ENCODE peak calls at places on chromosomes 6 and 20, in five cellular contexts. G is hepatocyte, F is astrocyte, X is OCI-LY7, W is K562. S is an unnamed sample.

GRCh38 chr6:118283759-118284158 is 264.3 kb upstream of the PLN start:
- DNase-seq in F (peak; percentile 37), G (peak; percentile 81), X (peak; percentile 52), W (peak; percentile 39), S (peak; percentile 42)

GRCh38 chr20:32474967-32475819 is 109.9 kb downstream of the NOL4L start:
- DNase-seq in G (peak; percentile 97), F (peak; percentile 91), X (no peak), W (peak; percentile 98), S (peak; percentile 100)

GRCh38 chr6:33088931-33089640 is 13.3 kb downstream of the HLA-DPB1 start:
- DNase-seq in X (no peak), W (no peak), G (no peak), F (no peak), S (no peak)

GRCh38 chr6:118768904-118769325 is 117.5 kb upstream of the CEP85L start:
- DNase-seq in G (no peak), X (no peak), F (no peak), W (no peak), S (no peak)

GRCh38 chr6:133769463-133769862 is 119.5 kb upstream of the TCF21 start:
- DNase-seq in X (no peak), G (no peak), W (no peak), F (peak; percentile 53), S (no peak)

GRCh38 chr20:37890643-37891042 is 12.3 kb upstream of the VSTM2L start:
- DNase-seq in F (no peak), W (no peak), G (no peak), X (no peak), S (no peak)

GRCh38 chr6:134589512-134589911 is 271.6 kb upstream of the SGK1 start:
- DNase-seq in G (peak; percentile 42), W (no peak), X (no peak), F (peak; percentile 99), S (no peak)

GRCh38 chr20:38790210-38791053 is 15.1 kb upstream of the PPP1R16B start:
- DNase-seq in G (peak; percentile 63), W (peak; percentile 61), X (peak; percentile 53), F (peak; percentile 15), S (no peak)

GRCh38 chr6:33696538-33697518 is 14.7 kb downstream of the UQCC2 start:
- DNase-seq in W (no peak), G (no peak), X (peak; percentile 80), F (peak; percentile 65), S (peak; percentile 87)

GRCh38 chr20:59792300-59792699 is 141.1 kb downstream of the SYCP2 start:
- DNase-seq in W (no peak), X (no peak), F (no peak), G (no peak), S (no peak)

GRCh38 chr6:33974030-33974429 is 170.2 kb upstream of the MLN start:
- DNase-seq in G (no peak), W (no peak), X (no peak), F (no peak), S (no peak)

GRCh38 chr6:19719691-19720127 is 117.5 kb upstream of the ID4 start:
- DNase-seq in X (no peak), F (peak; percentile 77), G (no peak), W (no peak), S (peak; percentile 18)
- H2AFZ ChIP-seq in X (no peak overlapping the region), F (peak overlapping the region; percentile 65), G (peak overlapping the region; percentile 18), W (no peak overlapping the region), S (peak overlapping the region; percentile 51)

GRCh38 chr20:34515484-34516037 is 661 bp upstream of the DYNLRB1 start:
- DNase-seq in G (peak; percentile 80), W (peak; percentile 77), X (peak; percentile 85), F (peak; percentile 42), S (no peak)
- H2AFZ ChIP-seq in G (peak overlapping the region; percentile 27), W (peak overlapping the region; percentile 96), X (peak overlapping the region; percentile 93), F (no peak overlapping the region), S (peak overlapping the region; percentile 56)

DNA sequence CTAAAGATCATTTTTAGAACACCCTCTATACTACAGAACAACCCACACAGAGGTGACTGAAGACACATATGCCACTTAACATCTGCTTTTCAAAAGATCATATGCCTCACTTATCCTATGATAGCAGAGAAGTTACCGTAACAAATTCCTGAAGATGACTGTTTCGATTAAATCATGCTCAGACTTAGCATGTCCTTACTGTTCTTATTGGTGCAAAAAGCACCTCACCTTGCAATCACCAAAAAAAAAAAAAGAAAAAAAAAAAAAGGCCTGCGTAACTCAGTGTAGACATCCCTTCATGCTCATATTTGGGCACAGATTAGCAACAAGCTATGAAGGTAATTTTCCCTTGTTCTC is 17.7 kb upstream of the DST start:
- DNase-seq in F (peak; percentile 39), X (no peak), G (no peak), W (no peak), S (no peak)
- H2AFZ ChIP-seq in F (no peak overlapping the region), X (no peak overlapping the region), G (no peak overlapping the region), W (no peak overlapping the region), S (no peak overlapping the region)

GRCh38 chr20:50146214-50146613 is 7.3 kb downstream of the PEDS1 start:
- DNase-seq in F (peak; percentile 75), X (no peak), G (no peak), W (no peak), S (peak; percentile 71)
- H2AFZ ChIP-seq in F (no peak overlapping the region), X (no peak overlapping the region), G (no peak overlapping the region), W (no peak overlapping the region), S (no peak overlapping the region)

DNA sequence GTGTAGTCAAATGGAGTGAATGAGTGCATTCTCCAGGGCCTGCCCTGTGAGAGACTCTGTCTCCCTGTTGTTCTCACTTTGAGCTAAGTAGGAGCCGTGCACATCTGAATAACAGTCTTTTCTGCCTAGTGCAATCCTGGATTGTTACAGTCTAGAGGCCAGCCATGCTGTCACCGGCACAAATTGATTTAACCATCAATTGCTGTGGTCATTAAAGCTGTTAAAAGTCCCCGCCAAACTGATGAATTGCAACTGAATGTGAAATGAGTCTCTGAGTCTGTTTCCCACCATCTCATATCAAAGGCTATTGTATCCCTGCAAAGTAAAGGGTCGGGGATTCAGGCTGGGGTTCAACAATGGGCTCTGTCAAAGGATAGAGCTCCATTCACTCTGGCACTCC is 156.1 kb downstream of the RFPL4B start:
- DNase-seq in G (no peak), W (no peak), F (peak; percentile 36), X (no peak), S (peak; percentile 70)
- H2AFZ ChIP-seq in G (peak overlapping the region; percentile 12), W (no peak overlapping the region), F (peak overlapping the region; percentile 70), X (no peak overlapping the region), S (peak overlapping the region; percentile 71)